ENCODE peak calls at places on chromosomes 6 and 20, in four cellular contexts. Z is EH, Y is uterus, C is H9. L is an unnamed sample.

GRCh38 chr6:36216559-36216958 is 20.0 kb downstream of the BRPF3 start:
- DNase-seq in Y (no peak), C (no peak), Z (peak), L (no peak)

GRCh38 chr6:169454204-169454871 is 200.7 kb upstream of the THBS2 start:
- DNase-seq in C (no peak), Y (peak), Z (peak), L (peak)

GRCh38 chr6:36123270-36124139 is 6.8 kb upstream of the MAPK13 start:
- DNase-seq in Z (peak), Y (peak), C (peak), L (peak)

GRCh38 chr6:93468291-93468690 is 48.9 kb upstream of the EPHA7 start:
- DNase-seq in C (no peak), Z (no peak), Y (no peak), L (no peak)

GRCh38 chr20:10924628-10925266 is 250.9 kb upstream of the JAG1 start:
- DNase-seq in Z (peak), Y (no peak), C (no peak), L (no peak)

GRCh38 chr6:138600726-138601125 is 101.4 kb upstream of the NHSL1 start:
- DNase-seq in Y (no peak), Z (peak), C (no peak), L (no peak)

GRCh38 chr6:84657025-84657424 is 107.4 kb downstream of the TBX18 start:
- DNase-seq in C (no peak), Z (no peak), Y (no peak), L (no peak)

GRCh38 chr6:119339941-119340456 is 9.6 kb downstream of the MAN1A1 start:
- DNase-seq in C (no peak), Y (no peak), Z (no peak), L (no peak)

GRCh38 chr20:11686900-11687543 is 230.7 kb upstream of the BTBD3 start:
- DNase-seq in C (peak), Z (peak), Y (peak), L (peak)

GRCh38 chr6:45710304-45710821 is 305.3 kb downstream of the CLIC5 start:
- DNase-seq in Y (no peak), C (no peak), Z (peak), L (no peak)

GRCh38 chr6:32868257-32868788 is 14.3 kb downstream of the PSMB9 start:
- DNase-seq in Y (peak), C (peak), Z (peak), L (peak)

GRCh38 chr20:36043447-36043846 is 75.1 kb downstream of the CNBD2 start:
- DNase-seq in C (no peak), Z (no peak), Y (no peak), L (no peak)

GRCh38 chr6:53119772-53120409 is 28.8 kb downstream of the GCM1 start:
- DNase-seq in Z (peak), C (peak), Y (no peak), L (no peak)

GRCh38 chr20:17227199-17227535 is 327 bp downstream of the PCSK2 start:
- DNase-seq in Y (no peak), C (no peak), Z (no peak), L (no peak)

GRCh38 chr6:129895692-129896091 is 34.6 kb upstream of the TMEM244 start:
- DNase-seq in Z (peak), C (no peak), Y (no peak), L (no peak)

GRCh38 chr6:147742445-147742844 is 234.0 kb downstream of the SAMD5 start:
- DNase-seq in C (no peak), Z (no peak), Y (no peak), L (no peak)

GRCh38 chr6:157946865-157947532 is 34.7 kb upstream of the SYNJ2 start:
- DNase-seq in Z (peak), Y (no peak), C (no peak), L (no peak)

GRCh38 chr20:47334022-47334551 is 22.4 kb downstream of the ZMYND8 start:
- DNase-seq in Y (no peak), Z (peak), C (no peak), L (no peak)

GRCh38 chr6:79874531-79875132 is 72.7 kb downstream of the ELOVL4 start:
- DNase-seq in Z (no peak), Y (no peak), C (no peak), L (no peak)

GRCh38 chr20:13418263-13419229 is 197.5 kb downstream of the ISM1 start:
- DNase-seq in C (no peak), Y (no peak), Z (peak), L (no peak)

GRCh38 chr6:166556871-166557322 is 29.6 kb downstream of the RAMACL start:
- DNase-seq in Z (peak), Y (peak), C (no peak), L (peak)

GRCh38 chr20:62234346-62234745 is 4.0 kb upstream of the OSBPL2 start:
- DNase-seq in C (no peak), Z (no peak), Y (no peak), L (no peak)

GRCh38 chr6:73704260-73704659 is 8.3 kb downstream of the CD109 start:
- DNase-seq in C (no peak), Y (no peak), Z (peak), L (no peak)

GRCh38 chr6:144725731-144726522 is 440.8 kb downstream of the UTRN start:
- DNase-seq in C (no peak), Z (no peak), Y (no peak), L (no peak)

GRCh38 chr6:109269953-109270517 is 112.2 kb downstream of the CD164 start:
- DNase-seq in Y (no peak), C (no peak), Z (no peak), L (no peak)

GRCh38 chr6:48973486-48973885 is 489.6 kb downstream of the MMUT start:
- DNase-seq in Y (no peak), Z (no peak), C (no peak), L (no peak)

GRCh38 chr6:130620338-130620781 is 206.8 kb upstream of the SMLR1 start:
- DNase-seq in C (no peak), Y (no peak), Z (peak), L (no peak)

GRCh38 chr20:44886276-44886671 is 769 bp downstream of the YWHAB start:
- DNase-seq in C (no peak), Z (no peak), Y (no peak), L (no peak)

GRCh38 chr6:26336355-26337198 is 28.4 kb upstream of the BTN3A2 start:
- DNase-seq in Y (no peak), Z (peak), C (no peak), L (no peak)

GRCh38 chr6:14349507-14349906 is 231.9 kb downstream of the CD83 start:
- DNase-seq in C (no peak), Y (no peak), Z (no peak), L (no peak)

GRCh38 chr20:23325107-23325506 is 25.5 kb upstream of the NXT1 start:
- DNase-seq in Y (no peak), C (no peak), Z (no peak), L (no peak)

GRCh38 chr6:32829495-32829894 is 9.0 kb downstream of the TAP2 start:
- DNase-seq in Z (no peak), Y (no peak), C (no peak), L (no peak)

GRCh38 chr20:16106191-16106849 is 466.9 kb downstream of the KIF16B start:
- DNase-seq in Z (no peak), Y (no peak), C (no peak), L (no peak)

GRCh38 chr6:56954389-56955170 is at the start of gene BEND6:
- DNase-seq in Z (peak), C (peak), Y (peak), L (peak)

GRCh38 chr6:105077592-105078463 is 102.0 kb downstream of the POPDC3 start:
- DNase-seq in Y (no peak), C (no peak), Z (peak), L (no peak)